ENCODE peak calls at places on chromosomes 2 and 18, in four cellular contexts. A is mammary epithelial cell, Z is stomach, W is GM06990. K is an unnamed sample. For H3K27me3, the result is how much of the 10 kb centered on the place peaks cover.

GRCh38 chr18:55546873-55547704 is 40.9 kb downstream of the TCF4 start:
- DNase-seq in A (peak), Z (no peak), W (no peak), K (no peak)

GRCh38 chr18:25282282-25282681 is 69.7 kb downstream of the ZNF521 start:
- DNase-seq in A (no peak), Z (no peak), W (no peak), K (no peak)

GRCh38 chr2:237254369-237254861 is 159.5 kb downstream of the COL6A3 start:
- DNase-seq in A (no peak), Z (no peak), W (no peak), K (no peak)

GRCh38 chr2:26284132-26284531 is 39.4 kb downstream of the HADHB start:
- DNase-seq in A (peak), Z (no peak), W (no peak), K (no peak)

GRCh38 chr18:60965856-60966255 is 367.4 kb upstream of the CDH20 start:
- DNase-seq in A (no peak), Z (no peak), W (no peak), K (no peak)

GRCh38 chr2:77571545-77571944 is 49.4 kb upstream of the LRRTM4 start:
- DNase-seq in A (no peak), Z (no peak), W (no peak), K (no peak)

GRCh38 chr2:96977631-96978195 is 8.7 kb downstream of the FAM178B start:
- DNase-seq in A (peak), Z (no peak), W (no peak), K (no peak)

GRCh38 chr2:224038049-224038829 is 847 bp downstream of the SERPINE2 start:
- DNase-seq in A (peak), Z (no peak), W (peak), K (no peak)

GRCh38 chr18:10685484-10685883 is 159.7 kb downstream of the NAPG start:
- DNase-seq in A (no peak), Z (no peak), W (peak), K (no peak)

GRCh38 chr2:201939366-201939985 is 94.2 kb upstream of the FZD7 start:
- DNase-seq in A (no peak), Z (no peak), W (no peak), K (no peak)

GRCh38 chr18:48351216-48352050 is 57.8 kb downstream of the ZBTB7C start:
- DNase-seq in A (no peak), Z (no peak), W (no peak), K (no peak)

GRCh38 chr2:235611756-235612155 is 117.9 kb downstream of the AGAP1 start:
- DNase-seq in A (no peak), Z (no peak), W (no peak), K (no peak)

GRCh38 chr18:48393776-48394175 is 15.4 kb downstream of the ZBTB7C start:
- DNase-seq in A (no peak), Z (no peak), W (no peak), K (peak)

GRCh38 chr2:144350151-144350802 is 169.6 kb downstream of the ZEB2 start:
- DNase-seq in A (no peak), Z (no peak), W (no peak), K (no peak)

GRCh38 chr18:4453712-4454547 is 1.2 kb downstream of the DLGAP1 start:
- DNase-seq in A (no peak), Z (no peak), W (peak), K (no peak)
- H3K27me3 ChIP-seq in A (under half), Z (half or more), W (under half), K (under half)

DNA sequence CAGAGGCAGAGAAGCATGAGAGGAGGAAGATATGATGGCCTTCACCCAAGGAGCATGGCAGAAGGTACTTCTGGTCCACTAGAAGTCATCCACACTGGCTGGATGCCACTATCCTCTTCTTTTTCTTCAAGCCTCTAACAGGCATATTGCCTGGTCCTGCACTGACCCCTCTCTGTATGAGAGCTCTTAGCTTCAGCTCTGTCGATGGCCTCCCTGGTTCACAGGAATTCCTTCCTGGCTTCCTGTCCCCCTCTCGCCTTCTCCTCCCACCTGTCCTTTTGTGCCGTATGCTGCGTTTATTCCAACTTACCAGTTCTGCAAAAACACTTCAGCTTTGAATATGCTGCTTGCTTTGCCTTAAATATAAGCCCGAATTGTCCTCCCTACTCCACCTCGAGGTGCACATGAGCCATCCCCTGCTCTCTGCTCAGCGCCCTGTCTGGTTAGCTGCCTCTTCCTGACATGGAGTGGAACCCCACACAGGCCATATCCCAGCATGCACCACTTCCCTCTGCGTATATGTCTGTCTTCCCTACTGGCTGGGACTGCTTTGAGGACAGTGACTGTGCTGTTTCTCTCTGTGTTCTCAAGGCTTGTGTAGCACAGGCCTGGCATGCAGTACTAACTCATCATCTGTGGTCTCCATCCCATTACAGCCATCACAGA is 474.9 kb downstream of the EIPR1 start:
- DNase-seq in A (no peak), Z (no peak), W (no peak), K (no peak)
- H3K27me3 ChIP-seq in A (under half), Z (under half), W (under half), K (under half)

GRCh38 chr2:209387389-209387788 is 36.5 kb upstream of the MAP2 start:
- DNase-seq in A (no peak), Z (no peak), W (no peak), K (no peak)

GRCh38 chr2:209380278-209380677 is 43.6 kb upstream of the MAP2 start:
- DNase-seq in A (peak), Z (no peak), W (peak), K (no peak)

GRCh38 chr2:209382775-209383174 is 41.1 kb upstream of the MAP2 start:
- DNase-seq in A (peak), Z (no peak), W (no peak), K (no peak)

GRCh38 chr2:209388416-209389037 is 35.3 kb upstream of the MAP2 start:
- DNase-seq in A (no peak), Z (no peak), W (no peak), K (no peak)

DNA sequence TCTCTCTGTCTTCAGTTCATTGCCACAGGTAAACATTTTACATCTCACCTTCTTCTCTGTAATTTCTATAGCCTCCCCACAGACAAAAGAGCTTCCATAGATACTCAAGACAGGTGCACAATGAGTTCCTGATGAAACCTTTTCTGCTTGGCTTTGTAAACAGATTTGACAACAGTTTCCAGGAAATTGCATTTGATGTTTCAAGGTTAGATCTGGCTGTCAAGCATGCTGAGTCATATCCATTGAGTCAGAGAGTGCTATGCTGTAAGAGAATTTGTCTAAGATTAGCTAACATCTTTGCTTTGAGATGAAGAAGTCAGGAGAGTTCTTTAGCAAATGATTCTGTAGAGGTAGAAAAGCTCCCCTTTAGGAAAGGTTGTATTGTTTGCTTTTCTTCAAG is 40.6 kb upstream of the MAP2 start:
- DNase-seq in A (peak), Z (no peak), W (no peak), K (peak)
- H3K27me3 ChIP-seq in A (under half), Z (under half), W (under half), K (under half)

GRCh38 chr2:71253476-71253875 is 26.6 kb upstream of the PAIP2B start:
- DNase-seq in A (no peak), Z (no peak), W (no peak), K (no peak)

GRCh38 chr2:71254776-71255175 is 27.9 kb upstream of the PAIP2B start:
- DNase-seq in A (no peak), Z (no peak), W (no peak), K (no peak)

GRCh38 chr2:71252862-71253261 is 26.0 kb upstream of the PAIP2B start:
- DNase-seq in A (no peak), Z (no peak), W (no peak), K (no peak)

GRCh38 chr2:71256421-71256820 is 29.5 kb upstream of the PAIP2B start:
- DNase-seq in A (no peak), Z (no peak), W (no peak), K (no peak)

GRCh38 chr2:71254078-71254477 is 27.2 kb upstream of the PAIP2B start:
- DNase-seq in A (no peak), Z (no peak), W (no peak), K (no peak)
- H3K27me3 ChIP-seq in A (under half), Z (under half), W (under half), K (under half)

GRCh38 chr2:165494568-165494967 is 25.1 kb downstream of the CSRNP3 start:
- DNase-seq in A (no peak), Z (no peak), W (no peak), K (no peak)
- H3K27me3 ChIP-seq in A (under half), Z (under half), W (under half), K (under half)

K was measured in adrenal gland.